ENCODE peak calls at places on chromosomes 7 and 10, in seven cellular contexts. One of them, this sample, is unnamed.

GRCh38 chr10:73886085-73886529 is 11.8 kb upstream of the CAMK2G start:
- DNase-seq in tibial nerve: no peak
- DNase-seq in body of pancreas: peak
- DNase-seq in bronchial epithelial cell: peak
- DNase-seq in GM13977: peak
- DNase-seq in psoas muscle: peak
- DNase-seq in tibial artery: peak
- DNase-seq in this sample: peak

GRCh38 chr7:127039541-127039940 is 213.2 kb downstream of the GRM8 start:
- DNase-seq in tibial nerve: no peak
- DNase-seq in body of pancreas: no peak
- DNase-seq in bronchial epithelial cell: no peak
- DNase-seq in GM13977: no peak
- DNase-seq in psoas muscle: no peak
- DNase-seq in tibial artery: no peak
- DNase-seq in this sample: no peak

GRCh38 chr10:93754761-93755160 is 3.0 kb upstream of the LGI1 start:
- DNase-seq in tibial nerve: no peak
- DNase-seq in body of pancreas: no peak
- DNase-seq in bronchial epithelial cell: no peak
- DNase-seq in GM13977: no peak
- DNase-seq in psoas muscle: no peak
- DNase-seq in tibial artery: no peak
- DNase-seq in this sample: no peak

GRCh38 chr10:78229950-78230675 is 196.4 kb downstream of the RPS24 start:
- DNase-seq in tibial nerve: no peak
- DNase-seq in body of pancreas: no peak
- DNase-seq in bronchial epithelial cell: no peak
- DNase-seq in GM13977: no peak
- DNase-seq in psoas muscle: no peak
- DNase-seq in tibial artery: no peak
- DNase-seq in this sample: no peak

GRCh38 chr7:157690833-157691382 is 354.1 kb downstream of the DNAJB6 start:
- DNase-seq in tibial nerve: peak
- DNase-seq in body of pancreas: peak
- DNase-seq in bronchial epithelial cell: peak
- DNase-seq in GM13977: no peak
- DNase-seq in psoas muscle: peak
- DNase-seq in tibial artery: peak
- DNase-seq in this sample: peak

GRCh38 chr10:86592413-86592812 is 61.9 kb upstream of the OPN4 start:
- DNase-seq in tibial nerve: no peak
- DNase-seq in body of pancreas: no peak
- DNase-seq in bronchial epithelial cell: peak
- DNase-seq in GM13977: no peak
- DNase-seq in psoas muscle: no peak
- DNase-seq in tibial artery: no peak
- DNase-seq in this sample: no peak

GRCh38 chr10:26860026-26860541 is 674 bp downstream of the ABI1 start:
- DNase-seq in tibial nerve: peak
- DNase-seq in body of pancreas: peak
- DNase-seq in bronchial epithelial cell: peak
- DNase-seq in GM13977: peak
- DNase-seq in psoas muscle: peak
- DNase-seq in tibial artery: peak
- DNase-seq in this sample: peak

GRCh38 chr7:36287371-36288241 is 102.1 kb upstream of the ANLN start:
- DNase-seq in tibial nerve: no peak
- DNase-seq in body of pancreas: no peak
- DNase-seq in bronchial epithelial cell: peak
- DNase-seq in GM13977: no peak
- DNase-seq in psoas muscle: peak
- DNase-seq in tibial artery: no peak
- DNase-seq in this sample: no peak

GRCh38 chr7:3559178-3559765 is 258.2 kb downstream of the SDK1 start:
- DNase-seq in tibial nerve: no peak
- DNase-seq in body of pancreas: peak
- DNase-seq in bronchial epithelial cell: peak
- DNase-seq in GM13977: no peak
- DNase-seq in psoas muscle: no peak
- DNase-seq in tibial artery: peak
- DNase-seq in this sample: no peak

GRCh38 chr10:91941426-91941825 is 17.9 kb downstream of the BTAF1 start:
- DNase-seq in tibial nerve: no peak
- DNase-seq in body of pancreas: no peak
- DNase-seq in bronchial epithelial cell: no peak
- DNase-seq in GM13977: no peak
- DNase-seq in psoas muscle: no peak
- DNase-seq in tibial artery: no peak
- DNase-seq in this sample: no peak

GRCh38 chr10:89207181-89207800 is at the start of gene CH25H:
- DNase-seq in tibial nerve: peak
- DNase-seq in body of pancreas: peak
- DNase-seq in bronchial epithelial cell: peak
- DNase-seq in GM13977: peak
- DNase-seq in psoas muscle: peak
- DNase-seq in tibial artery: peak
- DNase-seq in this sample: peak

GRCh38 chr10:74293686-74294365 is 142.8 kb downstream of the ADK start:
- DNase-seq in tibial nerve: no peak
- DNase-seq in body of pancreas: no peak
- DNase-seq in bronchial epithelial cell: peak
- DNase-seq in GM13977: no peak
- DNase-seq in psoas muscle: no peak
- DNase-seq in tibial artery: no peak
- DNase-seq in this sample: no peak

GRCh38 chr7:100679927-100680588 is 6.5 kb downstream of the GNB2 start:
- DNase-seq in tibial nerve: peak
- DNase-seq in body of pancreas: no peak
- DNase-seq in bronchial epithelial cell: peak
- DNase-seq in GM13977: peak
- DNase-seq in psoas muscle: peak
- DNase-seq in tibial artery: peak
- DNase-seq in this sample: peak

GRCh38 chr7:21084286-21084685 is 297.6 kb upstream of the SP8 start:
- DNase-seq in tibial nerve: no peak
- DNase-seq in body of pancreas: no peak
- DNase-seq in bronchial epithelial cell: peak
- DNase-seq in GM13977: no peak
- DNase-seq in psoas muscle: no peak
- DNase-seq in tibial artery: no peak
- DNase-seq in this sample: no peak

GRCh38 chr7:33336820-33337219 is 207.5 kb downstream of the BBS9 start:
- DNase-seq in tibial nerve: no peak
- DNase-seq in body of pancreas: no peak
- DNase-seq in bronchial epithelial cell: no peak
- DNase-seq in GM13977: no peak
- DNase-seq in psoas muscle: no peak
- DNase-seq in tibial artery: no peak
- DNase-seq in this sample: no peak

GRCh38 chr7:101669307-101669706 is 40.2 kb upstream of the MYL10 start:
- DNase-seq in tibial nerve: no peak
- DNase-seq in body of pancreas: no peak
- DNase-seq in bronchial epithelial cell: no peak
- DNase-seq in GM13977: no peak
- DNase-seq in psoas muscle: no peak
- DNase-seq in tibial artery: no peak
- DNase-seq in this sample: no peak

GRCh38 chr7:39683216-39683845 is 60.0 kb downstream of the RALA start:
- DNase-seq in tibial nerve: no peak
- DNase-seq in body of pancreas: no peak
- DNase-seq in bronchial epithelial cell: peak
- DNase-seq in GM13977: no peak
- DNase-seq in psoas muscle: no peak
- DNase-seq in tibial artery: no peak
- DNase-seq in this sample: no peak

GRCh38 chr10:132799856-132800255 is 13.9 kb upstream of the NKX6-2 start:
- DNase-seq in tibial nerve: no peak
- DNase-seq in body of pancreas: no peak
- DNase-seq in bronchial epithelial cell: no peak
- DNase-seq in GM13977: no peak
- DNase-seq in psoas muscle: no peak
- DNase-seq in tibial artery: no peak
- DNase-seq in this sample: no peak

DNA sequence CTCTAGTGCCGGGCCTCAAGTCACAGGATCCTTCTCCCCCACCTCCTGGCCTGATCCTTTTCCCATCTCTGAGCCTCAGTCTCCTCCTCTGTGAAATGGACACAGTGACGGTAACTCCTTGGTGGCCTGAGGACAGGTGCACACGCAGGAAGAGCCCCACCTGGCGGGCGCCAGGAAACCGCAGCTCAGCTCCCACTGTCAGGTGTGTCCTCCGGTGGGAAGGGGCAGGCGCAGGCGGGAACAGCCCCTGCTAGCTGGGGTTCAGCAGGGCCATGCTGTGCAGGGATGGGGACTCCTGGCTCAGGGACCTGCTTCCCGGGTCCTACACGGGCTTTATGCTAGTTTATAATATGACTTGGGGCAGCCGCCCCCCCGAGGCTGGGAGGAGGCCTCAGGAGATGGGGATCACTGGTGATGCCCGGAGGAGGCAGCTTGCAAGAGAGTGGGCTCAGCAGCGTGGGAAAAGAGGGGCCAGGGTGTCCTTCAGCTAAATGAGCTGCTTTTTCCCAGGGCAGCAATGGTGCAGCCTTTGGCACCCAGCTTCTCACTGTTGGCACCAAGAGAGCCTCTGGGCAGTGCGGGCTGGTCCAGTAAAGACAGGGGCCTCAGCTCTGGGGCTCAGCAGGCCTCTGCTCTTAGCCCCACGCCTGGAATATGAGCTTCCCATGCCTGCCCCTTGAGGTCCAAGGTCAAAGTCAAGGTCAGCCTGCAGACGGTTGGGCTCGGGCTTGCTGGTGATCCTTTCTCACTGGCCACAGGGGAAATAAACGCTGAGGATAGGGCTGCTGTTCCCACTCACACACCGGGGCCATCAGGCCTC is 68.0 kb upstream of the FAM20C start:
- DNase-seq in tibial nerve: no peak
- DNase-seq in body of pancreas: no peak
- DNase-seq in bronchial epithelial cell: no peak
- DNase-seq in GM13977: no peak
- DNase-seq in psoas muscle: no peak
- DNase-seq in tibial artery: no peak
- DNase-seq in this sample: no peak
- TF ChIP-seq CTCF in tibial nerve: no peak
- TF ChIP-seq CTCF in body of pancreas: no peak
- TF ChIP-seq CTCF in bronchial epithelial cell: no peak
- TF ChIP-seq CTCF in GM13977: no peak
- TF ChIP-seq CTCF in psoas muscle: no peak
- TF ChIP-seq CTCF in tibial artery: no peak
- TF ChIP-seq CTCF in this sample: no peak

GRCh38 chr10:4150676-4151075 is 365.7 kb upstream of the KLF6 start:
- DNase-seq in tibial nerve: no peak
- DNase-seq in body of pancreas: no peak
- DNase-seq in bronchial epithelial cell: no peak
- DNase-seq in GM13977: no peak
- DNase-seq in psoas muscle: no peak
- DNase-seq in tibial artery: no peak
- DNase-seq in this sample: no peak

GRCh38 chr10:4154317-4154716 is 369.3 kb upstream of the KLF6 start:
- DNase-seq in tibial nerve: no peak
- DNase-seq in body of pancreas: no peak
- DNase-seq in bronchial epithelial cell: no peak
- DNase-seq in GM13977: no peak
- DNase-seq in psoas muscle: no peak
- DNase-seq in tibial artery: no peak
- DNase-seq in this sample: no peak

GRCh38 chr10:4147214-4147613 is 362.2 kb upstream of the KLF6 start:
- DNase-seq in tibial nerve: no peak
- DNase-seq in body of pancreas: no peak
- DNase-seq in bronchial epithelial cell: no peak
- DNase-seq in GM13977: no peak
- DNase-seq in psoas muscle: no peak
- DNase-seq in tibial artery: no peak
- DNase-seq in this sample: no peak

GRCh38 chr10:4151466-4151865 is 366.5 kb upstream of the KLF6 start:
- DNase-seq in tibial nerve: no peak
- DNase-seq in body of pancreas: no peak
- DNase-seq in bronchial epithelial cell: no peak
- DNase-seq in GM13977: no peak
- DNase-seq in psoas muscle: no peak
- DNase-seq in tibial artery: no peak
- DNase-seq in this sample: no peak
- TF ChIP-seq CTCF in tibial nerve: no peak
- TF ChIP-seq CTCF in body of pancreas: peak
- TF ChIP-seq CTCF in bronchial epithelial cell: no peak
- TF ChIP-seq CTCF in GM13977: no peak
- TF ChIP-seq CTCF in psoas muscle: no peak
- TF ChIP-seq CTCF in tibial artery: no peak
- TF ChIP-seq CTCF in this sample: no peak

DNA sequence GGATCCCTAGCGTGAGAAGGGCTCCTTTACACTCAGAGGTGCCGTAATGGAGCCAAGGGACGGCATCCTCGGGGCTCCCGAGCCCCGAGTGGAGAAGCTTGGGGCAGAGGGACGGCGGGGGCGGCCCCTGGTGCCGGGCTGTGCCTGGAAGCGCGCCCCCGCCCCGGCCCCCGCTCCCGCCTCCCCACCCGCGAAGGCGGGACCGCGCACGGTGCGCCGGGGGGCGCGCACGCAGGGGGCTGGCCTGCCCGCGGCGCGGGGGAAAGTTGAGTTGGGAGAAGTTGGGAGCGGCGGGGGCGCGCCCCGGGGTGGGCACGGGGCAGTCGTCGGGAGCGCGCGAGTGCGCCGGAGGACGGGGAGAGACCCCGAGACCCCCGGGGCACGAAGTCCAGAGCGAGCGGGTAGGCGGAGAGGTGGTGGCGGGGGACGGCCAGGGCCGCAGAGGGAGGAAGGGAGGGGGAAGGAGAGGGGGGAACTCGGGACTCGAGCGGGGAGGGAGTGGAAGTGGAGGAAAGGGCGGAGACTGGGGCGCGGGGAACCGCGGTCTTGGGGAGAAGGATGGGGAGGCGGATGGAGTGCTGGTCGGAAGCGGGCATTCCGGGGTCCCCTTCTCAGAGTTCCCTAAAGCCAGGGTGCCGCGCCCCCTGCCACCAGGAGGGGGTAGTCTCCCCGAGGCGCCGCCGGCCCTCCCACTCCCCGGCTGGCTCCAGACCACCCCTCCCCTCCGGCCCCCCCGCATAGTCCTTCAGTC is at the start of gene SLC4A2:
- DNase-seq in tibial nerve: peak
- DNase-seq in body of pancreas: peak
- DNase-seq in bronchial epithelial cell: no peak
- DNase-seq in GM13977: peak
- DNase-seq in psoas muscle: peak
- DNase-seq in tibial artery: peak
- DNase-seq in this sample: peak
- TF ChIP-seq CTCF in tibial nerve: peak
- TF ChIP-seq CTCF in body of pancreas: peak
- TF ChIP-seq CTCF in bronchial epithelial cell: peak
- TF ChIP-seq CTCF in GM13977: peak
- TF ChIP-seq CTCF in psoas muscle: peak
- TF ChIP-seq CTCF in tibial artery: peak
- TF ChIP-seq CTCF in this sample: no peak

DNA sequence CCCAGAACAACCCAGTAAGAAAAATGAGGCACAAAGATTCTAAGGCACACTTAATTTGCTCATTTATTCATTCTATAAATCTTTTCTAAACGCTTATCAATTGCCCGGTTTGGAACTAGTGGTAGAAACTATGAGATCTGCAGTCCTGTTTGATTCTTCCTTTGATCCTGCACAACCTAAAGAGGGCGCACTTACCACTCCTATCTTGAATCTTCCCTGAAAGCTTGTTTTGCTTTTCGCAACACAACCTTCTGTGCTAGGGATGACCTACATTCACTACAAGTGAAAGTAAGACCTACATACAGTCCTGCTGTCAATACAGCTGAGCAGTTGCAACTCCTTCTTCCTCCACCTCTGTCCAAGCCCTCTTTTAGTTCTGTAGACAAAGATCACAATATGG is 12.6 kb upstream of the ARL4A start:
- DNase-seq in tibial nerve: no peak
- DNase-seq in body of pancreas: peak
- DNase-seq in bronchial epithelial cell: peak
- DNase-seq in GM13977: peak
- DNase-seq in psoas muscle: no peak
- DNase-seq in tibial artery: no peak
- DNase-seq in this sample: no peak
- TF ChIP-seq CTCF in tibial nerve: peak
- TF ChIP-seq CTCF in body of pancreas: peak
- TF ChIP-seq CTCF in bronchial epithelial cell: peak
- TF ChIP-seq CTCF in GM13977: no peak
- TF ChIP-seq CTCF in psoas muscle: peak
- TF ChIP-seq CTCF in tibial artery: no peak
- TF ChIP-seq CTCF in this sample: no peak